ENCODE peak calls at places on chromosomes 2 and 18, in seven cellular contexts. P is H1, S is IMR-90, U is mesendoderm, M is mesenchymal stem cell, D is H9, V is trophoblast cell. A is an unnamed sample. For H3K79me1, the result is how much of the 10 kb centered on the place peaks cover.

GRCh38 chr2:160033732-160034392 is 28.6 kb downstream of the PLA2R1 start:
- DNase-seq in P (no peak), D (no peak), M (peak), S (peak), V (peak), U (no peak), A (no peak)

GRCh38 chr2:127605691-127606277 is 40.2 kb upstream of the GPR17 start:
- DNase-seq in U (no peak), M (no peak), D (peak), S (no peak), V (peak), P (no peak), A (no peak)

GRCh38 chr18:48149020-48149685 is 218.7 kb upstream of the SMAD2 start:
- DNase-seq in S (no peak), P (no peak), M (no peak), D (no peak), V (peak), U (no peak), A (no peak)

GRCh38 chr2:69514406-69514805 is 77.2 kb upstream of the NFU1 start:
- DNase-seq in S (peak), P (no peak), M (peak), D (peak), U (peak), V (peak), A (peak)

GRCh38 chr18:71212222-71212621 is 923.4 kb downstream of the SOCS6 start:
- DNase-seq in P (no peak), V (no peak), U (no peak), D (peak), S (no peak), M (no peak), A (no peak)

GRCh38 chr2:73856214-73856613 is 27.5 kb downstream of the STAMBP start:
- DNase-seq in D (no peak), U (no peak), M (peak), P (no peak), V (no peak), S (peak), A (no peak)

GRCh38 chr18:45019469-45019868 is 338.8 kb downstream of the SETBP1 start:
- DNase-seq in D (no peak), P (no peak), S (no peak), M (no peak), U (no peak), V (peak), A (no peak)

GRCh38 chr2:44233450-44234128 is 41.7 kb upstream of the SLC3A1 start:
- DNase-seq in D (no peak), U (peak), S (peak), M (peak), P (no peak), V (peak), A (peak)

GRCh38 chr2:219758907-219759680 is 131.7 kb downstream of the SLC4A3 start:
- DNase-seq in V (no peak), P (no peak), M (no peak), D (no peak), U (no peak), S (no peak), A (no peak)

GRCh38 chr2:11744631-11745394 is 1.6 kb upstream of the LPIN1 start:
- DNase-seq in P (no peak), V (no peak), D (peak), U (peak), S (peak), M (peak), A (peak)

GRCh38 chr2:72989770-72990556 is 72.6 kb downstream of the EMX1 start:
- DNase-seq in U (no peak), D (peak), P (no peak), V (no peak), M (no peak), S (peak), A (no peak)

GRCh38 chr2:185502351-185502750 is 236.3 kb upstream of the FSIP2 start:
- DNase-seq in D (no peak), M (no peak), P (no peak), S (no peak), U (no peak), V (no peak), A (no peak)

GRCh38 chr18:76126327-76126726 is 368.7 kb downstream of the ZNF516 start:
- DNase-seq in S (no peak), M (no peak), U (peak), V (no peak), P (peak), D (peak), A (peak)

GRCh38 chr2:47486858-47487497 is 84.0 kb downstream of the MSH2 start:
- DNase-seq in S (peak), U (peak), V (peak), M (peak), D (no peak), P (no peak), A (no peak)

GRCh38 chr18:76553715-76554603 is 58.9 kb upstream of the ZNF516 start:
- DNase-seq in M (peak), S (peak), V (peak), P (no peak), U (no peak), D (no peak), A (no peak)

GRCh38 chr2:178521304-178522150 is 41.3 kb downstream of the PLEKHA3 start:
- DNase-seq in M (no peak), S (no peak), P (no peak), D (no peak), V (no peak), U (no peak), A (no peak)

GRCh38 chr18:13513015-13513414 is 213.3 kb downstream of the FAM210A start:
- DNase-seq in M (no peak), V (no peak), P (no peak), D (no peak), U (peak), S (no peak), A (no peak)

GRCh38 chr2:1591978-1592907 is 152.1 kb downstream of the PXDN start:
- DNase-seq in P (peak), D (peak), V (peak), M (peak), U (peak), S (peak), A (peak)

GRCh38 chr2:3024401-3024935 is 353.1 kb downstream of the EIPR1 start:
- DNase-seq in V (no peak), S (no peak), U (peak), P (no peak), D (peak), M (no peak), A (no peak)

GRCh38 chr18:79378416-79379250 is 17.1 kb upstream of the NFATC1 start:
- DNase-seq in V (peak), P (peak), S (peak), D (peak), M (peak), U (peak), A (peak)

GRCh38 chr18:46677609-46678470 is 20.8 kb upstream of the LOXHD1 start:
- DNase-seq in S (no peak), V (no peak), D (no peak), P (no peak), M (peak), U (peak), A (no peak)

GRCh38 chr2:156958374-156958773 is 299.1 kb upstream of the GALNT5 start:
- DNase-seq in P (no peak), U (no peak), S (no peak), D (no peak), M (no peak), V (no peak), A (no peak)

GRCh38 chr2:74925361-74925786 is 33.1 kb upstream of the POLE4 start:
- DNase-seq in U (peak), V (peak), D (no peak), S (no peak), M (no peak), P (no peak), A (no peak)

GRCh38 chr2:32626591-32627221 is 1.1 kb upstream of the TTC27 start:
- DNase-seq in U (peak), D (peak), V (no peak), M (no peak), S (no peak), P (no peak), A (no peak)

GRCh38 chr2:219290381-219291171 is 11.4 kb downstream of the DNAJB2 start:
- DNase-seq in U (no peak), P (no peak), V (no peak), S (no peak), D (no peak), M (no peak), A (no peak)

GRCh38 chr2:20584045-20584636 is 66.8 kb downstream of the HS1BP3 start:
- DNase-seq in P (no peak), D (peak), S (no peak), V (no peak), U (no peak), M (no peak), A (no peak)

GRCh38 chr2:105682401-105682800 is 62.3 kb upstream of the NCK2 start:
- DNase-seq in S (no peak), V (no peak), M (no peak), P (no peak), D (no peak), U (no peak), A (no peak)
- H3K23ac ChIP-seq in S (no peak), V (no peak), M (no peak), P (no peak), D (no peak), U (no peak), A (no peak)

GRCh38 chr2:104413890-104414289 is 440.0 kb upstream of the POU3F3 start:
- DNase-seq in S (no peak), V (no peak), U (no peak), D (no peak), M (no peak), P (no peak), A (no peak)

GRCh38 chr2:104420953-104421352 is 433.0 kb upstream of the POU3F3 start:
- DNase-seq in M (no peak), P (no peak), U (no peak), S (no peak), D (no peak), V (no peak), A (no peak)

GRCh38 chr2:104420420-104420819 is 433.5 kb upstream of the POU3F3 start:
- DNase-seq in V (no peak), S (no peak), D (no peak), M (no peak), U (no peak), P (no peak), A (no peak)

GRCh38 chr2:104412384-104412783 is 441.5 kb upstream of the POU3F3 start:
- DNase-seq in S (no peak), M (no peak), V (peak), D (no peak), U (peak), P (no peak), A (no peak)

DNA sequence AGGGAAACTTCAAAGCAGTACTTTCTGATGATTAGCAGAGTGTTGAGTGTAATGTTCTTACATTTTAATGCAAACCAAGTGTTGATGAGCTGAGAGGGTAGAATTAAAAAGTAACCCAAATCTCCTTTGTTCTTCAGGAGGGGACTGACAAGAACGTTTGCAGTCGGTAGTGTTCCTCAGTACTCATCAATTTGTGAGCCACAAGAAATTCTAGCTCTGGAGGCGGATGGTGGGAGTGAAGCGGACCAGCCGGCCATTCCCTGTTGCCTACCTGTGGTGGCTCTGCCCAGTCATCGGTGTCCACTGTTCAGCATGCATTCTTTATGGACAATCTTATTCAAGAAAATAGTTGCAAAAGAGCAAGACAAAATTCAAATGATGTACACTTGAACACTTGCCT is 438.6 kb upstream of the POU3F3 start:
- DNase-seq in M (no peak), U (no peak), V (no peak), D (peak), S (no peak), P (no peak), A (no peak)
- H4K8ac ChIP-seq in M (no peak), U (no peak), V (no peak), D (no peak), S (no peak), P (no peak), A (no peak)

GRCh38 chr2:122094557-122094956 is 339.1 kb downstream of the TSN start:
- DNase-seq in M (no peak), U (no peak), S (no peak), P (no peak), V (no peak), D (no peak), A (no peak)
- H3K79me1 ChIP-seq in M (under half), U (under half), S (under half), P (under half), V (under half), D (under half), A (under half)

GRCh38 chr2:197504000-197504399 is 3.8 kb downstream of the HSPE1 start:
- DNase-seq in S (no peak), M (no peak), D (no peak), V (no peak), P (no peak), U (no peak), A (no peak)
- H3K23ac ChIP-seq in S (no peak), M (no peak), D (no peak), V (no peak), P (no peak), U (no peak), A (no peak)

DNA sequence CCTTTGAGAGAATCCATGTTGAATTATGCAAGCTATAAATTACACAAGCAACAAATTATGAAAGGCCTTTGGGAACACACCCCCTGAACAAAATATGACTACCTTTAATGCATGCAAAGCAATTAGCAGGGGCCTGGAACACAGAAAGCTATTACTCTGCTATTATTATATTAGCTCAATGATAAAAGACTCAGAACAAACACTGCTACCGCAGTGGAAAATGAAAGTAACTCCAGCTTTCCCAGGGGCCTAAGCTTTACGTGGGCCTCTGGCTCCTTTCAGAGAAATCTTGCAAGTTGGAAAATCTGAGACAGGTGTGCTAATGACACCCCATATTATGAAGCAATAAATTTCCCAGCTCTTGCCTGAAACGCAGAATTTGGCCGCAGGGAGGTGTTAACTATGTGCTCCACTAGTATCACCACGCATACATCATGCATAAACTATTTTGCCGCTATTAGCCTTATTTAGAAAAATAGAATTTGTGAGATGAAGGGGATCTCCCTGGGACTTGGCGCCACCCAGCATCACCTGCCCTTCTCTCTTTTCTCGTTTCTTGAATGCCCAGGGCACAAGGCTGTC is 321.6 kb upstream of the LYPD1 start:
- DNase-seq in V (peak), U (no peak), D (no peak), S (no peak), P (no peak), M (no peak), A (no peak)
- H4K8ac ChIP-seq in V (no peak), U (no peak), D (no peak), S (no peak), P (no peak), M (no peak), A (no peak)

GRCh38 chr2:96287273-96287856 is 18.0 kb downstream of the SNRNP200 start:
- DNase-seq in P (no peak), S (no peak), M (no peak), V (no peak), D (no peak), U (no peak), A (no peak)

GRCh38 chr2:96296925-96297324 is 8.4 kb downstream of the SNRNP200 start:
- DNase-seq in D (no peak), U (no peak), V (no peak), S (no peak), P (no peak), M (no peak), A (no peak)

GRCh38 chr2:96291751-96292150 is 13.6 kb downstream of the SNRNP200 start:
- DNase-seq in M (no peak), V (no peak), P (no peak), D (no peak), U (no peak), S (no peak), A (no peak)
- H3K79me1 ChIP-seq in M (under half), V (under half), P (under half), D (under half), U (under half), S (under half), A (under half)

GRCh38 chr2:217512259-217512658 is 490.5 kb downstream of the TNS1 start:
- DNase-seq in M (peak), U (no peak), S (no peak), D (no peak), P (no peak), V (no peak), A (no peak)

GRCh38 chr2:217517402-217517801 is 485.4 kb downstream of the TNS1 start:
- DNase-seq in P (no peak), S (no peak), U (no peak), V (no peak), D (no peak), M (peak), A (no peak)

GRCh38 chr2:217513256-217513655 is 489.5 kb downstream of the TNS1 start:
- DNase-seq in U (peak), P (no peak), S (no peak), D (no peak), V (no peak), M (no peak), A (no peak)

GRCh38 chr2:217512728-217513127 is 490.1 kb downstream of the TNS1 start:
- DNase-seq in S (no peak), V (no peak), P (no peak), D (no peak), M (no peak), U (no peak), A (no peak)

GRCh38 chr2:217515615-217516309 is 487.0 kb downstream of the TNS1 start:
- DNase-seq in D (no peak), V (no peak), S (no peak), U (no peak), M (no peak), P (no peak), A (no peak)
- H3K23ac ChIP-seq in D (no peak), V (no peak), S (no peak), U (no peak), M (no peak), P (no peak), A (no peak)

DNA sequence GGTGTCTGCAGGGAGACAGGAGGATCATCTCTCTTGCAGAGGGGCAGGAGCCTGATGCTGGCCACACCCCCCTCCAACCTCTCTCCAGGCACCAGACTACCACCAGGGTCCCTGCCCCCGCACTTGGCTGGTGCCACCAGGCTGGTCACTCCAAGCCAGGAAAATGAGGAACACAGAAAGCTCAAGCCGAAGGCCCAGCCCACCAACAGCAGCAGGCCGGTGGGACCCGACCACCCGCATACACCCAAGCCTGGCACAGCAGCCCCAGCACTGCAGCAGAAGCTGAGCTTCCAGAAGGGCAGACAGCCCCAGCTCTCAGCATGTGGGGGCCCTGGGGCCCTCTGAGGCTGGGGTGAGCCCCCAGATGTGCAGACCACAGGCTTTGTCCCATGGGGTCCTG is 52.7 kb downstream of the KIF1A start:
- DNase-seq in V (no peak), D (no peak), P (no peak), S (no peak), U (no peak), M (no peak), A (no peak)
- H4K8ac ChIP-seq in V (no peak), D (no peak), P (no peak), S (no peak), U (no peak), M (no peak), A (no peak)

DNA sequence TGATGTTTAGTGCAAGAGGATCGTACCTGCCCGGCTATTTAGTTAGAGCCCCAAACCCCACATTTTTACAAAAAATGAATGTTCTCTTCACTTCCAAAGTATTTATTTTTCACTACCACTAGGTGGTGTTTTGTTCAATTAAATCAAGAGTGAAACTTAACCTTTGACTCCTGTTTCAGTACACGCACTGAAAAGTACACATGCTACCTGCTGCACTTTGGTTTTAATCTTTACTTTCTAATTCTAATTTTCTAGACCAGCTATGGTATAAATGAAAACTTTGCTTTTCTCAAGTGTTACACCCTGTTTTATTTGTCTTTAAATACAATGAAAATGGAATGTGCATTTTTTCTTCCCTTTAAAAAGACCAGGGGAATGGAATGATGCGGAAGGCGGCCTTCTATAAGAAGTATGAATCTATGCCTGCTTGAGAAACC is 31.4 kb upstream of the CHN1 start:
- DNase-seq in U (peak), P (no peak), M (peak), S (peak), V (peak), D (no peak), A (peak)
- H3K79me1 ChIP-seq in U (under half), P (under half), M (under half), S (under half), V (under half), D (under half), A (under half)

DNA sequence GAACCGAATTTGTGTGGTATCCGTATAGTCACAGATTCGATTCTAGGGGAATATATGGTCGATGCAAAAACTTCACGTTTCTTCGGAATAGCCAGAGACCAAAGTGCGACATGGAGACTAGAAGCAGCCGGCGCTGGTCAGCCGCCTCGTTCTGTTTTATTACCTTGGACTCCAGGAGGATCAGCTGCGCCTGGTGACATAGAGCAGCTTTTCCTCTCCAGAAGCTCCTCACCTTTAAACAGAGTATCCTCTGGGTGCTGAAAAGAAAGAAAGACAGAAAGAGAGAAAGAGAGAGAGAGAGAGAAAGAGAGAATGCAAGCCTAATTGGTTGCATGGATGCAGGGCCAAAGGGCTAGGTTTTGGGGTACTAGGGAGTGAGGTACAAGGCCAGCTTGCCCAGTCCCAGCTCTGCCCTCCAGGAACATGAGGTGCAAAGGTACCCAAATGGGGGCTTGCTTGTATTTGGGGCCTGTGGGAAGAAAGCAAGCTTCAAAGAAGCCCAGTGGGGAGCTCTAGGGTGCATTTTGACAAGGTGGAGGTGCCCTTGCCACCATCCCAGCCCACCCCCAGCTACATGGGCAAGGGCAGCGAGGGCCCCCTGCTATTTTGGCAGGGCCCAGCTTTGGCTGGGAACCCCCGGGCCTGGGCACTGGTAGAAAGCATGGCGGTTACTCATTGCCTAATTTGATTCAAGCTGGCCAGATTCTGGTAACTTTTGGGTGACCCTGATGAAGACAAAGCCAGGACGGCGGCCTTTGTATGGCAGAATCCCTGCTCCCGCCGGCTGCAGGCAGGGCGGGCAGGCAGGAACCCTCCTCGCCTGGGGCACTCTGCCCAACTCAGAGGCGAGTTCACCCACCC is 782 bp upstream of the HOXD4 start:
- DNase-seq in U (no peak), V (no peak), D (no peak), M (no peak), P (no peak), S (no peak), A (no peak)
- H3K23ac ChIP-seq in U (peak), V (no peak), D (no peak), M (no peak), P (no peak), S (no peak), A (peak)

A was measured in neuronal stem cell.